ENCODE peak calls at places on chromosomes 13 and 19, in seven cellular contexts. One of them, this sample, is unnamed.

GRCh38 chr13:107099661-107100060 is 531.7 kb upstream of the ARGLU1 start:
- DNase-seq in GM23338: no peak
- DNase-seq in transverse colon: no peak
- DNase-seq in cardiac muscle cell: no peak
- DNase-seq in WERI-Rb-1: no peak
- DNase-seq in aorta: no peak
- DNase-seq in CD8-positive, alpha-beta T cell: no peak
- DNase-seq in this sample: no peak

GRCh38 chr13:35876601-35877000 is 254.6 kb downstream of the DCLK1 start:
- DNase-seq in GM23338: no peak
- DNase-seq in transverse colon: no peak
- DNase-seq in cardiac muscle cell: no peak
- DNase-seq in WERI-Rb-1: no peak
- DNase-seq in aorta: no peak
- DNase-seq in CD8-positive, alpha-beta T cell: no peak
- DNase-seq in this sample: no peak

GRCh38 chr19:10499550-10500246 is 3.5 kb downstream of the KEAP1 start:
- DNase-seq in GM23338: peak; percentile 70
- DNase-seq in transverse colon: no peak
- DNase-seq in cardiac muscle cell: no peak
- DNase-seq in WERI-Rb-1: no peak
- DNase-seq in aorta: no peak
- DNase-seq in CD8-positive, alpha-beta T cell: no peak
- DNase-seq in this sample: peak; percentile 89

GRCh38 chr13:48853381-48854102 is 122.2 kb upstream of the FNDC3A start:
- DNase-seq in GM23338: no peak
- DNase-seq in transverse colon: no peak
- DNase-seq in cardiac muscle cell: peak; percentile 39
- DNase-seq in WERI-Rb-1: no peak
- DNase-seq in aorta: no peak
- DNase-seq in CD8-positive, alpha-beta T cell: no peak
- DNase-seq in this sample: no peak

GRCh38 chr13:35599385-35599784 is 122.9 kb upstream of the MAB21L1 start:
- DNase-seq in GM23338: peak; percentile 41
- DNase-seq in transverse colon: no peak
- DNase-seq in cardiac muscle cell: peak; percentile 8
- DNase-seq in WERI-Rb-1: peak; percentile 64
- DNase-seq in aorta: no peak
- DNase-seq in CD8-positive, alpha-beta T cell: no peak
- DNase-seq in this sample: no peak

GRCh38 chr19:39413903-39414608 is 1.6 kb downstream of the PLEKHG2 start:
- DNase-seq in GM23338: peak; percentile 49
- DNase-seq in transverse colon: peak; percentile 31
- DNase-seq in cardiac muscle cell: no peak
- DNase-seq in WERI-Rb-1: peak; percentile 69
- DNase-seq in aorta: peak; percentile 63
- DNase-seq in CD8-positive, alpha-beta T cell: no peak
- DNase-seq in this sample: peak; percentile 75

GRCh38 chr13:31236211-31236786 is 36.5 kb downstream of the B3GLCT start:
- DNase-seq in GM23338: peak; percentile 74
- DNase-seq in transverse colon: no peak
- DNase-seq in cardiac muscle cell: peak; percentile 75
- DNase-seq in WERI-Rb-1: no peak
- DNase-seq in aorta: no peak
- DNase-seq in CD8-positive, alpha-beta T cell: no peak
- DNase-seq in this sample: peak; percentile 57

GRCh38 chr19:271856-272255 is 19.3 kb downstream of the PLPP2 start:
- DNase-seq in GM23338: no peak
- DNase-seq in transverse colon: no peak
- DNase-seq in cardiac muscle cell: no peak
- DNase-seq in WERI-Rb-1: no peak
- DNase-seq in aorta: no peak
- DNase-seq in CD8-positive, alpha-beta T cell: no peak
- DNase-seq in this sample: no peak

GRCh38 chr19:10009714-10010224 is 535 bp downstream of the COL5A3 start:
- DNase-seq in GM23338: no peak
- DNase-seq in transverse colon: no peak
- DNase-seq in cardiac muscle cell: no peak
- DNase-seq in WERI-Rb-1: no peak
- DNase-seq in aorta: no peak
- DNase-seq in CD8-positive, alpha-beta T cell: no peak
- DNase-seq in this sample: no peak

GRCh38 chr19:57807541-57807940 is 7.2 kb downstream of the ZNF552 start:
- DNase-seq in GM23338: no peak
- DNase-seq in transverse colon: no peak
- DNase-seq in cardiac muscle cell: peak; percentile 67
- DNase-seq in WERI-Rb-1: no peak
- DNase-seq in aorta: no peak
- DNase-seq in CD8-positive, alpha-beta T cell: no peak
- DNase-seq in this sample: no peak

GRCh38 chr19:3360494-3361383 is 5.6 kb upstream of the NFIC start:
- DNase-seq in GM23338: peak; percentile 57
- DNase-seq in transverse colon: peak; percentile 74
- DNase-seq in cardiac muscle cell: peak; percentile 39
- DNase-seq in WERI-Rb-1: peak; percentile 74
- DNase-seq in aorta: peak; percentile 84
- DNase-seq in CD8-positive, alpha-beta T cell: peak; percentile 56
- DNase-seq in this sample: peak; percentile 87

GRCh38 chr13:110812869-110813645 is 99.6 kb downstream of the ING1 start:
- DNase-seq in GM23338: no peak
- DNase-seq in transverse colon: no peak
- DNase-seq in cardiac muscle cell: no peak
- DNase-seq in WERI-Rb-1: no peak
- DNase-seq in aorta: no peak
- DNase-seq in CD8-positive, alpha-beta T cell: no peak
- DNase-seq in this sample: peak; percentile 52

GRCh38 chr19:13637664-13638063 is 126.7 kb upstream of the MRI1 start:
- DNase-seq in GM23338: no peak
- DNase-seq in transverse colon: no peak
- DNase-seq in cardiac muscle cell: no peak
- DNase-seq in WERI-Rb-1: no peak
- DNase-seq in aorta: no peak
- DNase-seq in CD8-positive, alpha-beta T cell: no peak
- DNase-seq in this sample: no peak

GRCh38 chr13:47094734-47095434 is 198.0 kb upstream of the HTR2A start:
- DNase-seq in GM23338: peak; percentile 53
- DNase-seq in transverse colon: no peak
- DNase-seq in cardiac muscle cell: no peak
- DNase-seq in WERI-Rb-1: no peak
- DNase-seq in aorta: no peak
- DNase-seq in CD8-positive, alpha-beta T cell: no peak
- DNase-seq in this sample: peak; percentile 10

GRCh38 chr19:10533656-10534386 is 9.9 kb upstream of the ATG4D start:
- DNase-seq in GM23338: no peak
- DNase-seq in transverse colon: no peak
- DNase-seq in cardiac muscle cell: peak; percentile 73
- DNase-seq in WERI-Rb-1: no peak
- DNase-seq in aorta: no peak
- DNase-seq in CD8-positive, alpha-beta T cell: no peak
- DNase-seq in this sample: no peak

GRCh38 chr19:41945135-41945766 is 13.9 kb downstream of the RABAC1 start:
- DNase-seq in GM23338: no peak
- DNase-seq in transverse colon: peak; percentile 83
- DNase-seq in cardiac muscle cell: no peak
- DNase-seq in WERI-Rb-1: no peak
- DNase-seq in aorta: no peak
- DNase-seq in CD8-positive, alpha-beta T cell: peak; percentile 83
- DNase-seq in this sample: no peak

GRCh38 chr13:113320226-113320875 is 23.3 kb downstream of the LAMP1 start:
- DNase-seq in GM23338: no peak
- DNase-seq in transverse colon: no peak
- DNase-seq in cardiac muscle cell: no peak
- DNase-seq in WERI-Rb-1: peak; percentile 58
- DNase-seq in aorta: peak; percentile 35
- DNase-seq in CD8-positive, alpha-beta T cell: no peak
- DNase-seq in this sample: no peak

GRCh38 chr13:93708323-93709075 is 481.9 kb downstream of the GPC6 start:
- DNase-seq in GM23338: no peak
- DNase-seq in transverse colon: no peak
- DNase-seq in cardiac muscle cell: no peak
- DNase-seq in WERI-Rb-1: no peak
- DNase-seq in aorta: no peak
- DNase-seq in CD8-positive, alpha-beta T cell: no peak
- DNase-seq in this sample: no peak

GRCh38 chr19:31625056-31625455 is 275.8 kb upstream of the TSHZ3 start:
- DNase-seq in GM23338: no peak
- DNase-seq in transverse colon: no peak
- DNase-seq in cardiac muscle cell: no peak
- DNase-seq in WERI-Rb-1: no peak
- DNase-seq in aorta: no peak
- DNase-seq in CD8-positive, alpha-beta T cell: no peak
- DNase-seq in this sample: no peak

GRCh38 chr19:8221161-8221560 is 12.0 kb downstream of the CERS4 start:
- DNase-seq in GM23338: no peak
- DNase-seq in transverse colon: no peak
- DNase-seq in cardiac muscle cell: no peak
- DNase-seq in WERI-Rb-1: no peak
- DNase-seq in aorta: no peak
- DNase-seq in CD8-positive, alpha-beta T cell: no peak
- DNase-seq in this sample: no peak

GRCh38 chr13:37179646-37180045 is 74.2 kb upstream of the CSNK1A1L start:
- DNase-seq in GM23338: no peak
- DNase-seq in transverse colon: no peak
- DNase-seq in cardiac muscle cell: no peak
- DNase-seq in WERI-Rb-1: no peak
- DNase-seq in aorta: no peak
- DNase-seq in CD8-positive, alpha-beta T cell: no peak
- DNase-seq in this sample: no peak

GRCh38 chr19:7874857-7875393 is 735 bp upstream of the PRR36 start:
- DNase-seq in GM23338: peak; percentile 62
- DNase-seq in transverse colon: no peak
- DNase-seq in cardiac muscle cell: no peak
- DNase-seq in WERI-Rb-1: no peak
- DNase-seq in aorta: no peak
- DNase-seq in CD8-positive, alpha-beta T cell: no peak
- DNase-seq in this sample: no peak

GRCh38 chr19:21147540-21147939 is 5.7 kb downstream of the ZNF431 start:
- DNase-seq in GM23338: no peak
- DNase-seq in transverse colon: no peak
- DNase-seq in cardiac muscle cell: no peak
- DNase-seq in WERI-Rb-1: no peak
- DNase-seq in aorta: no peak
- DNase-seq in CD8-positive, alpha-beta T cell: no peak
- DNase-seq in this sample: no peak

GRCh38 chr13:52846567-52847321 is 1.7 kb downstream of the PCDH8 start:
- DNase-seq in GM23338: peak; percentile 91
- DNase-seq in transverse colon: peak; percentile 54
- DNase-seq in cardiac muscle cell: peak; percentile 51
- DNase-seq in WERI-Rb-1: no peak
- DNase-seq in aorta: peak; percentile 70
- DNase-seq in CD8-positive, alpha-beta T cell: no peak
- DNase-seq in this sample: peak; percentile 95
- H3K27me3 ChIP-seq in GM23338: peaks cover 68% of the 10 kb centered on the region
- H3K27me3 ChIP-seq in transverse colon: peaks cover 78% of the 10 kb centered on the region
- H3K27me3 ChIP-seq in cardiac muscle cell: peaks cover 61% of the 10 kb centered on the region
- H3K27me3 ChIP-seq in WERI-Rb-1: peaks cover 64% of the 10 kb centered on the region
- H3K27me3 ChIP-seq in aorta: no peaks in the 10 kb centered on the region
- H3K27me3 ChIP-seq in CD8-positive, alpha-beta T cell: peaks cover 25% of the 10 kb centered on the region
- H3K27me3 ChIP-seq in this sample: peaks cover 58% of the 10 kb centered on the region

GRCh38 chr13:27352698-27353097 is 71.7 kb upstream of the GTF3A start:
- DNase-seq in GM23338: no peak
- DNase-seq in transverse colon: no peak
- DNase-seq in cardiac muscle cell: no peak
- DNase-seq in WERI-Rb-1: no peak
- DNase-seq in aorta: no peak
- DNase-seq in CD8-positive, alpha-beta T cell: no peak
- DNase-seq in this sample: no peak

GRCh38 chr13:27354379-27354778 is 70.0 kb upstream of the GTF3A start:
- DNase-seq in GM23338: no peak
- DNase-seq in transverse colon: no peak
- DNase-seq in cardiac muscle cell: peak; percentile 43
- DNase-seq in WERI-Rb-1: no peak
- DNase-seq in aorta: no peak
- DNase-seq in CD8-positive, alpha-beta T cell: no peak
- DNase-seq in this sample: no peak

GRCh38 chr13:27355894-27356293 is 68.5 kb upstream of the GTF3A start:
- DNase-seq in GM23338: peak; percentile 53
- DNase-seq in transverse colon: no peak
- DNase-seq in cardiac muscle cell: no peak
- DNase-seq in WERI-Rb-1: peak; percentile 50
- DNase-seq in aorta: no peak
- DNase-seq in CD8-positive, alpha-beta T cell: no peak
- DNase-seq in this sample: peak; percentile 70

GRCh38 chr13:27353653-27354052 is 70.8 kb upstream of the GTF3A start:
- DNase-seq in GM23338: no peak
- DNase-seq in transverse colon: no peak
- DNase-seq in cardiac muscle cell: no peak
- DNase-seq in WERI-Rb-1: no peak
- DNase-seq in aorta: no peak
- DNase-seq in CD8-positive, alpha-beta T cell: no peak
- DNase-seq in this sample: no peak

GRCh38 chr13:27353166-27353583 is 71.2 kb upstream of the GTF3A start:
- DNase-seq in GM23338: no peak
- DNase-seq in transverse colon: no peak
- DNase-seq in cardiac muscle cell: peak; percentile 37
- DNase-seq in WERI-Rb-1: no peak
- DNase-seq in aorta: no peak
- DNase-seq in CD8-positive, alpha-beta T cell: no peak
- DNase-seq in this sample: no peak
- H3K4me3 ChIP-seq in GM23338: no peak overlapping the region
- H3K4me3 ChIP-seq in transverse colon: no peak overlapping the region
- H3K4me3 ChIP-seq in cardiac muscle cell: no peak overlapping the region
- H3K4me3 ChIP-seq in WERI-Rb-1: no peak overlapping the region
- H3K4me3 ChIP-seq in aorta: no peak overlapping the region
- H3K4me3 ChIP-seq in CD8-positive, alpha-beta T cell: no peak overlapping the region
- H3K4me3 ChIP-seq in this sample: no peak overlapping the region

GRCh38 chr13:75801388-75801787 is 165.3 kb downstream of the LMO7 start:
- DNase-seq in GM23338: no peak
- DNase-seq in transverse colon: no peak
- DNase-seq in cardiac muscle cell: no peak
- DNase-seq in WERI-Rb-1: no peak
- DNase-seq in aorta: no peak
- DNase-seq in CD8-positive, alpha-beta T cell: no peak
- DNase-seq in this sample: no peak
- H3K36me3 ChIP-seq in GM23338: no peaks in the 10 kb centered on the region
- H3K36me3 ChIP-seq in transverse colon: no peaks in the 10 kb centered on the region
- H3K36me3 ChIP-seq in cardiac muscle cell: no peaks in the 10 kb centered on the region
- H3K36me3 ChIP-seq in WERI-Rb-1: no peaks in the 10 kb centered on the region
- H3K36me3 ChIP-seq in aorta: no peaks in the 10 kb centered on the region
- H3K36me3 ChIP-seq in CD8-positive, alpha-beta T cell: peaks cover 10% of the 10 kb centered on the region
- H3K36me3 ChIP-seq in this sample: no peaks in the 10 kb centered on the region

GRCh38 chr13:40363653-40364052 is 302.8 kb downstream of the FOXO1 start:
- DNase-seq in GM23338: no peak
- DNase-seq in transverse colon: no peak
- DNase-seq in cardiac muscle cell: no peak
- DNase-seq in WERI-Rb-1: no peak
- DNase-seq in aorta: no peak
- DNase-seq in CD8-positive, alpha-beta T cell: no peak
- DNase-seq in this sample: no peak
- H3K27me3 ChIP-seq in GM23338: no peaks in the 10 kb centered on the region
- H3K27me3 ChIP-seq in transverse colon: no peaks in the 10 kb centered on the region
- H3K27me3 ChIP-seq in cardiac muscle cell: no peaks in the 10 kb centered on the region
- H3K27me3 ChIP-seq in WERI-Rb-1: no peaks in the 10 kb centered on the region
- H3K27me3 ChIP-seq in aorta: no peaks in the 10 kb centered on the region
- H3K27me3 ChIP-seq in CD8-positive, alpha-beta T cell: no peaks in the 10 kb centered on the region
- H3K27me3 ChIP-seq in this sample: no peaks in the 10 kb centered on the region

GRCh38 chr19:18814063-18814462 is 17.7 kb upstream of the UPF1 start:
- DNase-seq in GM23338: no peak
- DNase-seq in transverse colon: no peak
- DNase-seq in cardiac muscle cell: peak; percentile 69
- DNase-seq in WERI-Rb-1: no peak
- DNase-seq in aorta: peak; percentile 75
- DNase-seq in CD8-positive, alpha-beta T cell: no peak
- DNase-seq in this sample: no peak
- H3K4me3 ChIP-seq in GM23338: no peak overlapping the region
- H3K4me3 ChIP-seq in transverse colon: no peak overlapping the region
- H3K4me3 ChIP-seq in cardiac muscle cell: no peak overlapping the region
- H3K4me3 ChIP-seq in WERI-Rb-1: no peak overlapping the region
- H3K4me3 ChIP-seq in aorta: no peak overlapping the region
- H3K4me3 ChIP-seq in CD8-positive, alpha-beta T cell: no peak overlapping the region
- H3K4me3 ChIP-seq in this sample: no peak overlapping the region

This sample was measured in H7.